ENCODE peak calls at places on chromosomes 11 and 22, in eight cellular contexts. P is endothelial cell of umbilical vein, E is body of pancreas, T is IMR-90, Y is stomach, Z is Peyer's patch, K is right lobe of liver, I is tibial nerve. X is an unnamed sample. For H3K27me3 and H3K4me1, the result is how much of the 10 kb centered on the place peaks cover.

GRCh38 chr11:118842369-118842768 is 41.3 kb upstream of the CXCR5 start:
- DNase-seq in E (no peak), Z (no peak), I (no peak), K (no peak), P (no peak), Y (no peak), T (peak), X (no peak)

GRCh38 chr11:71504526-71504925 is 22.5 kb upstream of the KRTAP5-7 start:
- DNase-seq in T (no peak), I (no peak), K (peak), E (no peak), P (peak), Z (peak), Y (no peak), X (no peak)

GRCh38 chr22:28915969-28916368 is 32.6 kb downstream of the ZNRF3 start:
- DNase-seq in P (no peak), Z (no peak), K (no peak), I (no peak), T (no peak), Y (no peak), E (no peak), X (no peak)

GRCh38 chr22:26502688-26503561 is 9.3 kb downstream of the TFIP11 start:
- DNase-seq in P (peak), Y (peak), I (no peak), E (peak), Z (peak), K (peak), T (peak), X (no peak)

GRCh38 chr11:113728814-113729213 is 22.7 kb upstream of the TMPRSS5 start:
- DNase-seq in Y (no peak), T (no peak), K (no peak), I (no peak), P (peak), E (no peak), Z (no peak), X (no peak)

GRCh38 chr11:88280673-88281316 is 56.7 kb downstream of the CTSC start:
- DNase-seq in K (no peak), P (peak), E (peak), T (no peak), Z (no peak), Y (no peak), I (no peak), X (no peak)

GRCh38 chr22:26416670-26417270 is 12.3 kb upstream of the ASPHD2 start:
- DNase-seq in T (peak), K (no peak), Y (no peak), P (no peak), E (no peak), Z (no peak), I (peak), X (no peak)

GRCh38 chr11:69355346-69355940 is 61.5 kb downstream of the MYEOV start:
- DNase-seq in Z (no peak), P (no peak), K (no peak), Y (peak), I (no peak), E (no peak), T (no peak), X (no peak)

GRCh38 chr22:42162728-42163489 is 32.3 kb upstream of the CYP2D6 start:
- DNase-seq in Z (no peak), E (no peak), K (no peak), I (no peak), T (no peak), P (no peak), Y (no peak), X (no peak)

GRCh38 chr11:119044708-119045107 is 12.3 kb downstream of the HYOU1 start:
- DNase-seq in Y (no peak), P (no peak), T (no peak), K (no peak), I (no peak), Z (no peak), E (no peak), X (no peak)

GRCh38 chr11:132728026-132728425 is 804.3 kb downstream of the OPCML start:
- DNase-seq in T (no peak), Y (no peak), K (no peak), P (no peak), I (no peak), E (no peak), Z (no peak), X (no peak)

GRCh38 chr22:25110596-25110845 is 89.1 kb upstream of the CRYBB3 start:
- DNase-seq in K (no peak), P (no peak), Z (no peak), Y (no peak), I (no peak), T (no peak), E (no peak), X (no peak)

GRCh38 chr22:45997077-45997774 is 20.3 kb upstream of the WNT7B start:
- DNase-seq in T (peak), K (peak), Z (peak), P (peak), Y (peak), I (peak), E (peak), X (no peak)

GRCh38 chr22:29155966-29156365 is 49.7 kb upstream of the EMID1 start:
- DNase-seq in K (no peak), I (no peak), T (no peak), E (no peak), Y (peak), Z (peak), P (no peak), X (peak)

GRCh38 chr22:25746012-25746373 is 4.0 kb downstream of the MYO18B start:
- DNase-seq in I (no peak), Y (no peak), T (peak), P (peak), K (no peak), E (no peak), Z (no peak), X (no peak)

GRCh38 chr11:85187992-85188391 is 439.2 kb downstream of the DLG2 start:
- DNase-seq in Y (no peak), E (no peak), I (no peak), Z (no peak), P (no peak), K (no peak), T (no peak), X (no peak)

GRCh38 chr11:70747889-70748288 is 349.6 kb downstream of the CTTN start:
- DNase-seq in K (no peak), Y (no peak), T (no peak), Z (no peak), I (no peak), E (no peak), P (no peak), X (no peak)

GRCh38 chr11:36487619-36488018 is 22.5 kb downstream of the TRAF6 start:
- DNase-seq in P (peak), Y (no peak), T (no peak), K (no peak), I (no peak), E (no peak), Z (no peak), X (no peak)

GRCh38 chr11:80082386-80082785 is 641.6 kb upstream of the TENM4 start:
- DNase-seq in I (no peak), E (no peak), K (no peak), P (no peak), Z (no peak), T (no peak), Y (no peak), X (no peak)

GRCh38 chr11:118971646-118972045 is at the start of gene FOXR1:
- DNase-seq in Y (no peak), I (no peak), P (no peak), E (no peak), Z (no peak), K (no peak), T (no peak), X (no peak)

GRCh38 chr11:128503231-128503991 is 83.9 kb downstream of the ETS1 start:
- DNase-seq in K (no peak), Z (no peak), I (no peak), P (peak), Y (no peak), T (peak), E (no peak), X (no peak)

GRCh38 chr11:62860835-62861563 is 19.7 kb upstream of the SLC3A2 start:
- DNase-seq in P (no peak), K (no peak), Y (no peak), T (no peak), Z (no peak), I (no peak), E (no peak), X (no peak)

GRCh38 chr11:34972892-34973291 is 56.5 kb downstream of the PDHX start:
- DNase-seq in Y (no peak), K (no peak), T (peak), E (no peak), Z (no peak), P (no peak), I (no peak), X (no peak)

GRCh38 chr11:19367051-19367709 is 126.4 kb upstream of the E2F8 start:
- DNase-seq in Z (no peak), Y (no peak), P (peak), I (peak), T (peak), E (no peak), K (no peak), X (no peak)

GRCh38 chr22:39664485-39665200 is 94.1 kb downstream of the CACNA1I start:
- DNase-seq in E (peak), Z (no peak), Y (no peak), I (no peak), P (no peak), K (no peak), T (no peak), X (no peak)

GRCh38 chr22:26432619-26433311 is 3.7 kb downstream of the ASPHD2 start:
- DNase-seq in I (no peak), K (no peak), Z (no peak), T (no peak), Y (no peak), E (no peak), P (no peak), X (no peak)

GRCh38 chr11:77072851-77073327 is 6.1 kb downstream of the CAPN5 start:
- DNase-seq in K (no peak), E (no peak), I (no peak), T (no peak), Y (peak), Z (no peak), P (no peak), X (no peak)

GRCh38 chr11:17952487-17952886 is 60.4 kb downstream of the SERGEF start:
- DNase-seq in T (no peak), E (no peak), P (no peak), K (no peak), Y (no peak), I (no peak), Z (no peak), X (no peak)

GRCh38 chr11:119316017-119316728 is 757 bp downstream of the MCAM start:
- DNase-seq in K (peak), Z (no peak), P (peak), Y (no peak), I (no peak), E (peak), T (no peak), X (no peak)

GRCh38 chr11:75520688-75521087 is 5.1 kb downstream of the GDPD5 start:
- DNase-seq in K (peak), T (no peak), Y (no peak), I (no peak), P (no peak), E (no peak), Z (no peak), X (no peak)

GRCh38 chr22:37608477-37609239 is at the start of gene GGA1:
- DNase-seq in P (peak), E (peak), I (peak), Y (peak), Z (peak), T (peak), K (peak), X (no peak)
- TF ChIP-seq POLR2A in P (no peak), E (peak), I (peak), Y (no peak), Z (peak), T (peak), K (peak), X (no peak)

GRCh38 chr11:22432331-22433065 is 94.3 kb downstream of the SLC17A6 start:
- DNase-seq in Y (no peak), P (peak), E (peak), I (peak), T (peak), Z (no peak), K (no peak), X (no peak)

GRCh38 chr11:22430286-22430685 is 92.1 kb downstream of the SLC17A6 start:
- DNase-seq in P (no peak), I (no peak), Z (no peak), T (no peak), Y (no peak), E (no peak), K (no peak), X (no peak)

GRCh38 chr11:22431074-22431473 is 92.9 kb downstream of the SLC17A6 start:
- DNase-seq in Z (no peak), T (no peak), I (no peak), P (no peak), K (no peak), E (no peak), Y (no peak), X (no peak)

DNA sequence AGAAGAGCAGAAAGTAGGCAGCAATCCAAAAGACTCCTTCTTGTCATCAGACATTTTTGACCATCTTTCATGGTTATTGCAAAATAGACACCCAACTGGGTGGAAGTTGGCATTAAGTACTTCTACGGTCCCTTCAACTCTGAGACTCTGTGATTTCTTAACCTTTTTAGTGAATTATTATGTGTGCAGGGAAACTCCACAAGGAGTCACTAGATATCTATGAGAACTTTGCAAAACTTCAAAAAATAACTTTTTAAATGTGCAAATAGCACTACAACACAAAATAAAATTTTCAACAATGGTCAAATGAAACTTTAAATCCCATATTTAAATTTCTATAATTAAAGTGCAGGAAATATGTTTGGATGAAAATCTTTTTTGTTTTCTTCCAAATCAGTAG is 88.7 kb downstream of the SLC17A6 start:
- DNase-seq in K (no peak), T (peak), E (no peak), Y (no peak), I (no peak), Z (no peak), P (no peak), X (no peak)
- H3K27me3 ChIP-seq in K (under half), T (under half), E (under half), Y (under half), I (under half), Z (under half), P (under half), X (under half)

DNA sequence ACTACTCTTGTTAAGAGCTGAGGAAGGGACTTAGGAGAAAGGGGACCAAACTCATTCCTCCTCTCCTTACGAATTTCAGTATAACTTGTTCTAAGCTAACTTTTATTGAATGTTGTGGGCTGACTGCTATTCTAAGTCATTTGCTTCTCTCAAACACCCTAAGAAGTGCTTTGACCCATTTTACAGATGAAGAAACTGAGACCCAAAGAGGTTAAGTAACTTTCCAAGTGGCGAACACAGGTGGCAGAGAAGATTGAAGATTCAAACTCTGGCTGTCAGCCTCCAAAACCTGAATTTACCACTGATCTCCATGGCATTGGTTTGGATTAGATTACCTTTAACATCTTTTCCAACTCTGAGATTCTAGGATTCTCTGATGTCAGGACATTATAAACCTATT is 52.2 kb downstream of the TIMP3 start:
- DNase-seq in I (no peak), Z (no peak), P (no peak), T (no peak), E (no peak), K (no peak), Y (no peak), X (no peak)
- H3K4me1 ChIP-seq in I (under half), Z (under half), P (under half), T (under half), E (under half), K (under half), Y (under half), X (half or more)

GRCh38 chr11:1532606-1533341 is 39.3 kb downstream of the DUSP8 start:
- DNase-seq in Z (no peak), K (no peak), Y (no peak), I (no peak), P (no peak), T (no peak), E (no peak), X (no peak)

GRCh38 chr11:1530686-1531256 is 41.3 kb downstream of the DUSP8 start:
- DNase-seq in I (no peak), P (no peak), E (no peak), T (no peak), Z (no peak), Y (no peak), K (no peak), X (no peak)

GRCh38 chr11:1533342-1533725 is 38.7 kb downstream of the DUSP8 start:
- DNase-seq in T (no peak), Z (no peak), P (no peak), Y (no peak), K (no peak), I (no peak), E (no peak), X (no peak)

GRCh38 chr11:1531418-1531817 is 40.7 kb downstream of the DUSP8 start:
- DNase-seq in Z (no peak), I (no peak), K (no peak), P (no peak), Y (no peak), T (no peak), E (no peak), X (no peak)

GRCh38 chr11:1531961-1532586 is 40.0 kb downstream of the DUSP8 start:
- DNase-seq in Z (no peak), E (no peak), I (no peak), K (no peak), P (no peak), T (no peak), Y (no peak), X (no peak)
- TF ChIP-seq POLR2A in Z (no peak), E (no peak), I (no peak), K (no peak), P (no peak), T (no peak), Y (no peak), X (no peak)

GRCh38 chr11:45148276-45148675 is 1.8 kb downstream of the PRDM11 start:
- DNase-seq in E (no peak), K (no peak), Y (no peak), T (no peak), I (no peak), P (no peak), Z (no peak), X (no peak)
- H3K27me3 ChIP-seq in E (under half), K (under half), Y (under half), T (under half), I (under half), P (under half), Z (under half), X (under half)

GRCh38 chr11:7973011-7973410 is 7.8 kb upstream of the NLRP10 start:
- DNase-seq in I (no peak), T (no peak), P (no peak), Y (no peak), K (no peak), Z (no peak), E (no peak), X (no peak)
- H3K4me1 ChIP-seq in I (under half), T (under half), P (under half), Y (under half), K (under half), Z (under half), E (under half), X (under half)

DNA sequence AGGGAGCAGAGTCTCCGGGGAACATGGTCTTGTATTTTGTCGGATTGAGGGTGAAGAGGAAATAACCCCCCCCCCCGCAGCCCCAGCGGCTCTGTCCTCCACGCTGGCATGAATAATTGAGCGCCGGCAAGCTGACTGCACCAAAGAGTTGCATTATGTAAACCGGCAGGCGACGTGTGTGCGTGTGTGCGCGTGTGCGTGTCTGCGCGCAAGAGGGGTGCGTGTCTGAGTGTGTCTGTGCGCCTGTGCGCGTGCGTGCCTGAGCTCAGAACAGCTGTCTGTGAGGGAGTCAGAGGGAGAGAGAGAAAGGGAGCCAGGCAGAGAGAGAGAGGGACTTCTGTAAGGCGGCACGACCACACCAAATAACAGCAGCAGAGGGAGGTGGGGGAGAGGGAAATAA is 94.4 kb downstream of the SCN3B start:
- DNase-seq in K (no peak), P (no peak), T (peak), E (peak), I (peak), Z (no peak), Y (peak), X (no peak)
- TF ChIP-seq POLR2A in K (no peak), P (no peak), T (no peak), E (no peak), I (no peak), Z (no peak), Y (no peak), X (no peak)

X was measured in vagina.